ENCODE peak calls at places on chromosomes 6 and 20, in nine cellular contexts. One of them, this sample, is unnamed.

GRCh38 chr20:4866429-4866828 is 134.9 kb downstream of the SLC23A2 start:
- DNase-seq in activated T-helper 1 cell treated with anti-CD3 and anti-CD28 coated beads, Interleukin-12 subunit alpha, Interleukin-12 subunit beta, Interleukin-2, Interleukin-4 antibody, amounts not matched to agents 30 ng/mL and 10 ng/mL and 1 ng/mL, durations not matched to agents 14 hours and 24 hours and 36 hours: no peak
- DNase-seq in HTR-8/SVneo: no peak
- DNase-seq in coronary artery: no peak
- DNase-seq in Right ventricle myocardium superior: no peak
- DNase-seq in activated naive CD4-positive, alpha-beta T cell treated with Interleukin-2 at 50 U/mL for 16 hours: no peak
- DNase-seq in A172: no peak
- DNase-seq in GM12865: no peak
- DNase-seq in HuH-7.5: no peak
- DNase-seq in this sample: no peak

GRCh38 chr6:169827372-169827771 is 76.0 kb downstream of the ERMARD start:
- DNase-seq in activated T-helper 1 cell treated with anti-CD3 and anti-CD28 coated beads, Interleukin-12 subunit alpha, Interleukin-12 subunit beta, Interleukin-2, Interleukin-4 antibody, amounts not matched to agents 30 ng/mL and 10 ng/mL and 1 ng/mL, durations not matched to agents 14 hours and 24 hours and 36 hours: no peak
- DNase-seq in A172: no peak
- DNase-seq in HuH-7.5: no peak
- DNase-seq in GM12865: no peak
- DNase-seq in HTR-8/SVneo: no peak
- DNase-seq in activated naive CD4-positive, alpha-beta T cell treated with Interleukin-2 at 50 U/mL for 16 hours: no peak
- DNase-seq in coronary artery: no peak
- DNase-seq in Right ventricle myocardium superior: no peak
- DNase-seq in this sample: no peak

GRCh38 chr6:133408543-133408942 is 167.4 kb downstream of the EYA4 start:
- DNase-seq in HTR-8/SVneo: no peak
- DNase-seq in A172: no peak
- DNase-seq in Right ventricle myocardium superior: no peak
- DNase-seq in GM12865: no peak
- DNase-seq in activated naive CD4-positive, alpha-beta T cell treated with Interleukin-2 at 50 U/mL for 16 hours: no peak
- DNase-seq in activated T-helper 1 cell treated with anti-CD3 and anti-CD28 coated beads, Interleukin-12 subunit alpha, Interleukin-12 subunit beta, Interleukin-2, Interleukin-4 antibody, amounts not matched to agents 30 ng/mL and 10 ng/mL and 1 ng/mL, durations not matched to agents 14 hours and 24 hours and 36 hours: no peak
- DNase-seq in HuH-7.5: no peak
- DNase-seq in coronary artery: no peak
- DNase-seq in this sample: no peak

GRCh38 chr6:12136905-12137304 is 124.8 kb downstream of the HIVEP1 start:
- DNase-seq in HuH-7.5: no peak
- DNase-seq in GM12865: no peak
- DNase-seq in Right ventricle myocardium superior: no peak
- DNase-seq in activated T-helper 1 cell treated with anti-CD3 and anti-CD28 coated beads, Interleukin-12 subunit alpha, Interleukin-12 subunit beta, Interleukin-2, Interleukin-4 antibody, amounts not matched to agents 30 ng/mL and 10 ng/mL and 1 ng/mL, durations not matched to agents 14 hours and 24 hours and 36 hours: no peak
- DNase-seq in activated naive CD4-positive, alpha-beta T cell treated with Interleukin-2 at 50 U/mL for 16 hours: no peak
- DNase-seq in coronary artery: no peak
- DNase-seq in HTR-8/SVneo: no peak
- DNase-seq in A172: no peak
- DNase-seq in this sample: no peak

GRCh38 chr6:159217595-159218275 is 48.5 kb downstream of the FNDC1 start:
- DNase-seq in GM12865: peak
- DNase-seq in HuH-7.5: peak
- DNase-seq in activated naive CD4-positive, alpha-beta T cell treated with Interleukin-2 at 50 U/mL for 16 hours: no peak
- DNase-seq in Right ventricle myocardium superior: no peak
- DNase-seq in A172: no peak
- DNase-seq in activated T-helper 1 cell treated with anti-CD3 and anti-CD28 coated beads, Interleukin-12 subunit alpha, Interleukin-12 subunit beta, Interleukin-2, Interleukin-4 antibody, amounts not matched to agents 30 ng/mL and 10 ng/mL and 1 ng/mL, durations not matched to agents 14 hours and 24 hours and 36 hours: no peak
- DNase-seq in coronary artery: no peak
- DNase-seq in HTR-8/SVneo: no peak
- DNase-seq in this sample: peak

GRCh38 chr6:99588618-99589289 is 17.9 kb upstream of the PRDM13 start:
- DNase-seq in HTR-8/SVneo: peak
- DNase-seq in A172: peak
- DNase-seq in HuH-7.5: no peak
- DNase-seq in GM12865: peak
- DNase-seq in activated T-helper 1 cell treated with anti-CD3 and anti-CD28 coated beads, Interleukin-12 subunit alpha, Interleukin-12 subunit beta, Interleukin-2, Interleukin-4 antibody, amounts not matched to agents 30 ng/mL and 10 ng/mL and 1 ng/mL, durations not matched to agents 14 hours and 24 hours and 36 hours: peak
- DNase-seq in coronary artery: no peak
- DNase-seq in Right ventricle myocardium superior: peak
- DNase-seq in activated naive CD4-positive, alpha-beta T cell treated with Interleukin-2 at 50 U/mL for 16 hours: peak
- DNase-seq in this sample: peak

GRCh38 chr6:54929245-54929909 is 82.8 kb downstream of the FAM83B start:
- DNase-seq in coronary artery: no peak
- DNase-seq in activated T-helper 1 cell treated with anti-CD3 and anti-CD28 coated beads, Interleukin-12 subunit alpha, Interleukin-12 subunit beta, Interleukin-2, Interleukin-4 antibody, amounts not matched to agents 30 ng/mL and 10 ng/mL and 1 ng/mL, durations not matched to agents 14 hours and 24 hours and 36 hours: no peak
- DNase-seq in Right ventricle myocardium superior: no peak
- DNase-seq in activated naive CD4-positive, alpha-beta T cell treated with Interleukin-2 at 50 U/mL for 16 hours: no peak
- DNase-seq in A172: no peak
- DNase-seq in HTR-8/SVneo: no peak
- DNase-seq in GM12865: no peak
- DNase-seq in HuH-7.5: no peak
- DNase-seq in this sample: no peak

GRCh38 chr6:53134601-53135235 is 13.9 kb downstream of the GCM1 start:
- DNase-seq in A172: no peak
- DNase-seq in GM12865: no peak
- DNase-seq in coronary artery: no peak
- DNase-seq in Right ventricle myocardium superior: no peak
- DNase-seq in activated T-helper 1 cell treated with anti-CD3 and anti-CD28 coated beads, Interleukin-12 subunit alpha, Interleukin-12 subunit beta, Interleukin-2, Interleukin-4 antibody, amounts not matched to agents 30 ng/mL and 10 ng/mL and 1 ng/mL, durations not matched to agents 14 hours and 24 hours and 36 hours: no peak
- DNase-seq in HTR-8/SVneo: no peak
- DNase-seq in HuH-7.5: no peak
- DNase-seq in activated naive CD4-positive, alpha-beta T cell treated with Interleukin-2 at 50 U/mL for 16 hours: no peak
- DNase-seq in this sample: no peak

GRCh38 chr6:40845588-40845987 is 193.4 kb downstream of the UNC5CL start:
- DNase-seq in HTR-8/SVneo: peak
- DNase-seq in activated naive CD4-positive, alpha-beta T cell treated with Interleukin-2 at 50 U/mL for 16 hours: no peak
- DNase-seq in A172: peak
- DNase-seq in Right ventricle myocardium superior: peak
- DNase-seq in activated T-helper 1 cell treated with anti-CD3 and anti-CD28 coated beads, Interleukin-12 subunit alpha, Interleukin-12 subunit beta, Interleukin-2, Interleukin-4 antibody, amounts not matched to agents 30 ng/mL and 10 ng/mL and 1 ng/mL, durations not matched to agents 14 hours and 24 hours and 36 hours: peak
- DNase-seq in GM12865: peak
- DNase-seq in coronary artery: no peak
- DNase-seq in HuH-7.5: peak
- DNase-seq in this sample: no peak

GRCh38 chr20:46357030-46357514 is 48.8 kb upstream of the CDH22 start:
- DNase-seq in HuH-7.5: no peak
- DNase-seq in activated T-helper 1 cell treated with anti-CD3 and anti-CD28 coated beads, Interleukin-12 subunit alpha, Interleukin-12 subunit beta, Interleukin-2, Interleukin-4 antibody, amounts not matched to agents 30 ng/mL and 10 ng/mL and 1 ng/mL, durations not matched to agents 14 hours and 24 hours and 36 hours: no peak
- DNase-seq in coronary artery: no peak
- DNase-seq in HTR-8/SVneo: no peak
- DNase-seq in GM12865: no peak
- DNase-seq in A172: no peak
- DNase-seq in activated naive CD4-positive, alpha-beta T cell treated with Interleukin-2 at 50 U/mL for 16 hours: no peak
- DNase-seq in Right ventricle myocardium superior: no peak
- DNase-seq in this sample: no peak

GRCh38 chr6:36836091-36836770 is 3.0 kb downstream of the CPNE5 start:
- DNase-seq in activated T-helper 1 cell treated with anti-CD3 and anti-CD28 coated beads, Interleukin-12 subunit alpha, Interleukin-12 subunit beta, Interleukin-2, Interleukin-4 antibody, amounts not matched to agents 30 ng/mL and 10 ng/mL and 1 ng/mL, durations not matched to agents 14 hours and 24 hours and 36 hours: no peak
- DNase-seq in GM12865: no peak
- DNase-seq in Right ventricle myocardium superior: no peak
- DNase-seq in HTR-8/SVneo: no peak
- DNase-seq in coronary artery: no peak
- DNase-seq in activated naive CD4-positive, alpha-beta T cell treated with Interleukin-2 at 50 U/mL for 16 hours: no peak
- DNase-seq in HuH-7.5: no peak
- DNase-seq in A172: no peak
- DNase-seq in this sample: peak

GRCh38 chr20:57947421-57948176 is 237.8 kb upstream of the PMEPA1 start:
- DNase-seq in activated T-helper 1 cell treated with anti-CD3 and anti-CD28 coated beads, Interleukin-12 subunit alpha, Interleukin-12 subunit beta, Interleukin-2, Interleukin-4 antibody, amounts not matched to agents 30 ng/mL and 10 ng/mL and 1 ng/mL, durations not matched to agents 14 hours and 24 hours and 36 hours: no peak
- DNase-seq in HuH-7.5: no peak
- DNase-seq in A172: peak
- DNase-seq in GM12865: no peak
- DNase-seq in Right ventricle myocardium superior: no peak
- DNase-seq in HTR-8/SVneo: no peak
- DNase-seq in coronary artery: no peak
- DNase-seq in activated naive CD4-positive, alpha-beta T cell treated with Interleukin-2 at 50 U/mL for 16 hours: no peak
- DNase-seq in this sample: no peak

GRCh38 chr6:150981095-150981494 is 115.6 kb downstream of the MTHFD1L start:
- DNase-seq in coronary artery: no peak
- DNase-seq in HTR-8/SVneo: no peak
- DNase-seq in A172: no peak
- DNase-seq in activated naive CD4-positive, alpha-beta T cell treated with Interleukin-2 at 50 U/mL for 16 hours: no peak
- DNase-seq in HuH-7.5: no peak
- DNase-seq in GM12865: peak
- DNase-seq in activated T-helper 1 cell treated with anti-CD3 and anti-CD28 coated beads, Interleukin-12 subunit alpha, Interleukin-12 subunit beta, Interleukin-2, Interleukin-4 antibody, amounts not matched to agents 30 ng/mL and 10 ng/mL and 1 ng/mL, durations not matched to agents 14 hours and 24 hours and 36 hours: no peak
- DNase-seq in Right ventricle myocardium superior: no peak
- DNase-seq in this sample: no peak

GRCh38 chr6:1001655-1002349 is 308.9 kb upstream of the EXOC2 start:
- DNase-seq in A172: no peak
- DNase-seq in HuH-7.5: no peak
- DNase-seq in activated T-helper 1 cell treated with anti-CD3 and anti-CD28 coated beads, Interleukin-12 subunit alpha, Interleukin-12 subunit beta, Interleukin-2, Interleukin-4 antibody, amounts not matched to agents 30 ng/mL and 10 ng/mL and 1 ng/mL, durations not matched to agents 14 hours and 24 hours and 36 hours: no peak
- DNase-seq in Right ventricle myocardium superior: no peak
- DNase-seq in activated naive CD4-positive, alpha-beta T cell treated with Interleukin-2 at 50 U/mL for 16 hours: no peak
- DNase-seq in coronary artery: no peak
- DNase-seq in HTR-8/SVneo: no peak
- DNase-seq in GM12865: peak
- DNase-seq in this sample: no peak

GRCh38 chr6:139587469-139587868 is 213.0 kb upstream of the CITED2 start:
- DNase-seq in HuH-7.5: no peak
- DNase-seq in coronary artery: no peak
- DNase-seq in Right ventricle myocardium superior: no peak
- DNase-seq in activated T-helper 1 cell treated with anti-CD3 and anti-CD28 coated beads, Interleukin-12 subunit alpha, Interleukin-12 subunit beta, Interleukin-2, Interleukin-4 antibody, amounts not matched to agents 30 ng/mL and 10 ng/mL and 1 ng/mL, durations not matched to agents 14 hours and 24 hours and 36 hours: no peak
- DNase-seq in HTR-8/SVneo: peak
- DNase-seq in A172: peak
- DNase-seq in GM12865: no peak
- DNase-seq in activated naive CD4-positive, alpha-beta T cell treated with Interleukin-2 at 50 U/mL for 16 hours: no peak
- DNase-seq in this sample: peak

GRCh38 chr6:106684011-106684410 is 54.6 kb downstream of the QRSL1 start:
- DNase-seq in A172: no peak
- DNase-seq in activated naive CD4-positive, alpha-beta T cell treated with Interleukin-2 at 50 U/mL for 16 hours: no peak
- DNase-seq in HTR-8/SVneo: no peak
- DNase-seq in HuH-7.5: no peak
- DNase-seq in activated T-helper 1 cell treated with anti-CD3 and anti-CD28 coated beads, Interleukin-12 subunit alpha, Interleukin-12 subunit beta, Interleukin-2, Interleukin-4 antibody, amounts not matched to agents 30 ng/mL and 10 ng/mL and 1 ng/mL, durations not matched to agents 14 hours and 24 hours and 36 hours: no peak
- DNase-seq in Right ventricle myocardium superior: no peak
- DNase-seq in coronary artery: no peak
- DNase-seq in GM12865: no peak
- DNase-seq in this sample: no peak

GRCh38 chr6:1984346-1984994 is 260.9 kb downstream of the GMDS start:
- DNase-seq in Right ventricle myocardium superior: no peak
- DNase-seq in activated T-helper 1 cell treated with anti-CD3 and anti-CD28 coated beads, Interleukin-12 subunit alpha, Interleukin-12 subunit beta, Interleukin-2, Interleukin-4 antibody, amounts not matched to agents 30 ng/mL and 10 ng/mL and 1 ng/mL, durations not matched to agents 14 hours and 24 hours and 36 hours: no peak
- DNase-seq in coronary artery: no peak
- DNase-seq in GM12865: no peak
- DNase-seq in activated naive CD4-positive, alpha-beta T cell treated with Interleukin-2 at 50 U/mL for 16 hours: no peak
- DNase-seq in HTR-8/SVneo: no peak
- DNase-seq in A172: no peak
- DNase-seq in HuH-7.5: no peak
- DNase-seq in this sample: no peak

This sample was measured in 8988T.